ENCODE peak calls at places on chromosomes 12 and 14, in five cellular contexts. R is CD4-positive, alpha-beta T cell; S is dorsolateral prefrontal cortex; X is substantia nigra; T is uterus. D is an unnamed sample.

GRCh38 chr14:101225729-101226152 is 322.2 kb upstream of the RTL1 start:
- DNase-seq in X (no peak), S (no peak), T (no peak), R (no peak), D (no peak)

GRCh38 chr12:53059434-53060063 is 9.7 kb downstream of the TNS2 start:
- DNase-seq in R (no peak), X (no peak), S (no peak), T (no peak), D (no peak)

GRCh38 chr12:27627123-27627835 is 69.0 kb upstream of the REP15 start:
- DNase-seq in R (no peak), X (no peak), T (peak; percentile 23), S (no peak), D (no peak)

GRCh38 chr14:59333668-59334067 is 131.5 kb downstream of the GPR135 start:
- DNase-seq in S (no peak), T (no peak), R (no peak), X (no peak), D (no peak)

GRCh38 chr12:132478845-132479244 is 11.1 kb upstream of the FBRSL1 start:
- DNase-seq in T (no peak), R (no peak), S (no peak), X (no peak), D (no peak)

GRCh38 chr12:68018315-68018714 is 29.1 kb downstream of the IFNG-AS1 start:
- DNase-seq in T (no peak), R (no peak), X (no peak), S (no peak), D (no peak)

GRCh38 chr12:92363295-92364146 is 217.9 kb upstream of the BTG1 start:
- DNase-seq in T (peak; percentile 28), R (peak; percentile 68), X (no peak), S (peak; percentile 10), D (no peak)

GRCh38 chr12:28513983-28514382 is 323.7 kb downstream of the CCDC91 start:
- DNase-seq in R (no peak), T (no peak), S (no peak), X (no peak), D (no peak)

GRCh38 chr12:87667378-87667777 is 361.8 kb downstream of the C12orf50 start:
- DNase-seq in R (no peak), T (no peak), X (no peak), S (no peak), D (no peak)

GRCh38 chr14:68530443-68530842 is 262.4 kb downstream of the ZFP36L1 start:
- DNase-seq in R (no peak), X (no peak), T (no peak), S (no peak), D (no peak)

GRCh38 chr14:68309121-68309520 is 483.7 kb downstream of the ZFP36L1 start:
- DNase-seq in S (no peak), R (no peak), T (no peak), X (no peak), D (no peak)

GRCh38 chr14:37697489-37698121 is 102.2 kb downstream of the TTC6 start:
- DNase-seq in T (no peak), S (no peak), X (no peak), R (no peak), D (no peak)

GRCh38 chr12:20369164-20370000 is 1.0 kb downstream of the PDE3A start:
- DNase-seq in S (peak; percentile 32), T (peak; percentile 71), R (no peak), X (no peak), D (peak; percentile 29)

GRCh38 chr12:118188690-118189371 is 52.9 kb downstream of the PEBP1 start:
- DNase-seq in X (peak; percentile 13), S (peak; percentile 68), R (no peak), T (peak; percentile 60), D (peak; percentile 22)

GRCh38 chr14:69938751-69939150 is 59.5 kb downstream of the SMOC1 start:
- DNase-seq in T (no peak), R (no peak), X (no peak), S (no peak), D (no peak)

GRCh38 chr12:1878695-1879094 is 39.8 kb downstream of the CACNA2D4 start:
- DNase-seq in S (no peak), X (no peak), R (no peak), T (no peak), D (no peak)

GRCh38 chr12:104201238-104202001 is 14.2 kb upstream of the TXNRD1 start:
- DNase-seq in R (peak; percentile 32), S (no peak), X (no peak), T (no peak), D (no peak)

GRCh38 chr14:91570021-91570420 is 59.9 kb upstream of the PPP4R3A start:
- DNase-seq in X (no peak), R (no peak), S (no peak), T (no peak), D (no peak)

GRCh38 chr12:124422570-124423523 is 128.0 kb downstream of the RFLNA start:
- DNase-seq in R (no peak), X (no peak), S (peak; percentile 75), T (peak; percentile 96), D (peak; percentile 42)

DNA sequence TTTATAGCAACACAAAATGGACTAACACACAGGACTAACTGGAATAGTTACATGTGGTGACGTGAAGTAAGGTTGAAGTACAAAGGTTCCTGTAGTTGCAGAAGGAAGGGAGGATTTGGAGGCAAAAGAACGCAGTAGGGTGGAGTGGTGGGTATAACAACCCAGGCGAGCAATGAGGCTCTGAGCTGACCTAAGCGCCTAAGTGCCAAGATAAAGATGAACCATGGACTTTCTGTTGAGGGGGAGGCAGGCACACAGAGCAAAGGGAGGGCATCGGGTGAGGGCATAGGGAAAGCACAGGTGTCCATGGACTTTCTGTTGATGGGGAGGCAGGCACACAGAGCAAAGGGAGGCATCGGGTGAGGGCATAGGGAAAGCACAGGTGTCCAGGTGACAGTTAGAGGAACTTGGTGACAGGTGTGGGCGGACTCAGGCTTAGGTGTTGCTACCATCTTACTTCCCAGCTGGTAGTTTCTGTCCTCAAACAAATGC is 15.2 kb downstream of the SCNN1A start:
- DNase-seq in R (no peak), T (no peak), X (no peak), S (no peak), D (no peak)
- H3K27ac ChIP-seq in R (no peak overlapping the region), T (no peak overlapping the region), X (no peak overlapping the region), S (no peak overlapping the region), D (no peak overlapping the region)

GRCh38 chr14:63598821-63599220 is 42.9 kb downstream of the WDR89 start:
- DNase-seq in S (no peak), T (no peak), X (no peak), R (no peak), D (no peak)
- H3K27ac ChIP-seq in S (peak overlapping the region; percentile 54), T (no peak overlapping the region), X (peak overlapping the region; percentile 52), R (no peak overlapping the region), D (peak overlapping the region; percentile 19)

GRCh38 chr14:92719890-92720323 is 28.5 kb downstream of the LGMN start:
- DNase-seq in R (no peak), T (no peak), S (no peak), X (no peak), D (no peak)

GRCh38 chr14:92726933-92727262 is 21.5 kb downstream of the LGMN start:
- DNase-seq in T (no peak), R (no peak), S (no peak), X (no peak), D (no peak)

GRCh38 chr14:92726135-92726932 is 22.1 kb downstream of the LGMN start:
- DNase-seq in R (no peak), X (no peak), S (no peak), T (peak; percentile 27), D (no peak)

GRCh38 chr14:92728781-92729364 is 19.6 kb downstream of the LGMN start:
- DNase-seq in T (no peak), X (no peak), S (no peak), R (no peak), D (no peak)

DNA sequence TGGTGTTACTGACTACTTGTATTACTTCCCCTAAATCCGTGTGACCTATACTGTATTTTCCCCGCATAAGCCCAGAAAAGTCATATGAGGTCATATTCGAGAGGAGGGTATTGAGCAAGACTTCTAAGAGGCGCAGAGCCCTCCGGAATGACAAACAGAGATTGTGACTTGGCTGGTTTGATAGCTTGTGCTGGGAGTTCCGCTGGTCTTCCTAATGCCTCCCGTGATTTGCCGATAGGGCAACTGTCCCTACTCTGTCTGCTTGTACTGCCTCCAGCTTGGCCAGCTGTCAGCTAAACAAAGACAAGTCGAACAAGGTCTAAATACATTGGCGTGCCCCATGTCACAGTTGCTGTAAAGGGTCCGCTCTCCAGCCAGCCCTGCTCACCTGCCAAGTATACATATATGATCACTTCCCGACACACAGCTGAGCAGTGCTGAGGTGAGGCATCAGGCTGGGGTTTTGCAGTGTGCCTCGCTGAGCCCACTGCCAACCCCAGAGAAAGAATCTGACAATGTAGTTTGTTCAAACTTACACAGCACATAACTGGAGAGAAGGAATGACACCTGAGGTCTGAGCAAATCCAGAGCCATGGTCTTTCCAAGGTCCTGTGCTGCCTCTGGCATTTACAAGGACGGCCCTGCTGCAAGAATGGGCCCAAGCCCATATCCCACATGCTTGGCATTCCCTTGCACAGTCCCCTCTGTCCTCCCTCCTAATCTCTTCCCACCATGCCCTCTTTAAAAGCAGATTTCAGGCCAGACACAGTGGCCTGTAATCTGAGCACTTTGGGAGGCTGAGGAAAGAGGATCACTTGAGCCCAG is 23.7 kb downstream of the LGMN start:
- DNase-seq in X (no peak), T (no peak), R (no peak), S (no peak), D (no peak)
- H3K27ac ChIP-seq in X (no peak overlapping the region), T (no peak overlapping the region), R (no peak overlapping the region), S (no peak overlapping the region), D (no peak overlapping the region)

GRCh38 chr14:24077086-24077485 is 5.7 kb downstream of the CPNE6 start:
- DNase-seq in S (no peak), R (no peak), X (no peak), T (no peak), D (no peak)
- H3K27ac ChIP-seq in S (no peak overlapping the region), R (no peak overlapping the region), X (no peak overlapping the region), T (no peak overlapping the region), D (no peak overlapping the region)

DNA sequence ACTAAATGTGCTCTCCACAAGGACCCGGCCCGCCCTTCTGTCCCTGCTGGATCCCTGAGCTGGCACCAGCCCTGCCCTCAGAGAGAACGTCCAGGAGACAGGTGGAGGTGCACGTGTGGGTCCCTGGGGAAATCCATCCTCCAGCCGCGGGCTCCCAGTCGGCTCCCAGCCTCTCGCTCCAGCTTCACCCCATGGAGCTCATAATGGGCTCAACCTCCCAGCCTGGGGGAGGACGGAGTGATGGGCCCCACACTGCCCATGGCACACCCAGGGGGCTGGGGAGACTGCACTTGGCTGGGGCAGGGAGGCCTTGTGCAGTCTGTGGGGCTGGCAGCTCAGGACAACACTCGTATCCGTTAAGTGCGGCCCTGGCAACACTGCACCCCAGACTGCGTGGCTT is 250.5 kb downstream of the TMEM121 start:
- DNase-seq in S (no peak), R (no peak), X (no peak), T (no peak), D (no peak)
- H3K27ac ChIP-seq in S (no peak overlapping the region), R (no peak overlapping the region), X (no peak overlapping the region), T (no peak overlapping the region), D (no peak overlapping the region)

GRCh38 chr12:95515197-95515596 is 36.1 kb downstream of the USP44 start:
- DNase-seq in X (no peak), R (no peak), T (no peak), S (no peak), D (no peak)
- H3K27ac ChIP-seq in X (no peak overlapping the region), R (no peak overlapping the region), T (no peak overlapping the region), S (no peak overlapping the region), D (no peak overlapping the region)

GRCh38 chr14:77007339-77007974 is 21.1 kb downstream of the IRF2BPL start:
- DNase-seq in X (no peak), T (no peak), R (no peak), S (no peak), D (no peak)
- H3K27ac ChIP-seq in X (no peak overlapping the region), T (peak overlapping the region; percentile 70), R (no peak overlapping the region), S (peak overlapping the region; percentile 15), D (no peak overlapping the region)

D was measured in caudate nucleus.